ENCODE peak calls at places on chromosome 21, in seven cellular contexts. I is CD8-positive, alpha-beta T cell; F is testis; B is stomach; A is naive thymus-derived CD4-positive, alpha-beta T cell; J is H1; C is kidney. E is an unnamed sample. For H3K4me1, the result is how much of the 10 kb centered on the place peaks cover.

GRCh38 chr21:15514073-15514946 is 215.5 kb upstream of the USP25 start:
- DNase-seq in I (peak), F (no peak), B (no peak), A (peak), J (no peak), C (no peak), E (no peak)

GRCh38 chr21:27058673-27059365 is 91.9 kb upstream of the ADAMTS5 start:
- DNase-seq in I (no peak), F (no peak), B (no peak), A (no peak), J (no peak), C (no peak), E (no peak)

GRCh38 chr21:19684328-19684727 is 1280.7 kb upstream of the TMPRSS15 start:
- DNase-seq in I (no peak), F (no peak), B (no peak), A (no peak), J (no peak), C (peak), E (no peak)

GRCh38 chr21:37757631-37758376 is 158.5 kb downstream of the KCNJ6 start:
- DNase-seq in I (no peak), F (no peak), B (no peak), A (no peak), J (no peak), C (no peak), E (no peak)

GRCh38 chr21:39852726-39853510 is 14.3 kb upstream of the PCP4 start:
- DNase-seq in I (no peak), F (no peak), B (no peak), A (no peak), J (no peak), C (no peak), E (no peak)

GRCh38 chr21:31204801-31205200 is 139.3 kb downstream of the TIAM1 start:
- DNase-seq in I (no peak), F (no peak), B (no peak), A (no peak), J (no peak), C (no peak), E (no peak)

GRCh38 chr21:27535188-27535587 is 568.3 kb upstream of the ADAMTS5 start:
- DNase-seq in I (no peak), F (no peak), B (no peak), A (no peak), J (no peak), C (no peak), E (no peak)

GRCh38 chr21:46092026-46092764 is 5.7 kb upstream of the COL6A2 start:
- DNase-seq in I (no peak), F (peak), B (peak), A (no peak), J (no peak), C (peak), E (peak)

GRCh38 chr21:16305686-16306085 is 575.9 kb downstream of the USP25 start:
- DNase-seq in I (no peak), F (peak), B (no peak), A (no peak), J (no peak), C (no peak), E (no peak)

GRCh38 chr21:24045775-24046215 is 1561.5 kb downstream of the MRPL39 start:
- DNase-seq in I (no peak), F (peak), B (peak), A (no peak), J (peak), C (peak), E (peak)

GRCh38 chr21:26900980-26901379 is 55.8 kb upstream of the ADAMTS1 start:
- DNase-seq in I (no peak), F (no peak), B (no peak), A (no peak), J (no peak), C (no peak), E (no peak)

DNA sequence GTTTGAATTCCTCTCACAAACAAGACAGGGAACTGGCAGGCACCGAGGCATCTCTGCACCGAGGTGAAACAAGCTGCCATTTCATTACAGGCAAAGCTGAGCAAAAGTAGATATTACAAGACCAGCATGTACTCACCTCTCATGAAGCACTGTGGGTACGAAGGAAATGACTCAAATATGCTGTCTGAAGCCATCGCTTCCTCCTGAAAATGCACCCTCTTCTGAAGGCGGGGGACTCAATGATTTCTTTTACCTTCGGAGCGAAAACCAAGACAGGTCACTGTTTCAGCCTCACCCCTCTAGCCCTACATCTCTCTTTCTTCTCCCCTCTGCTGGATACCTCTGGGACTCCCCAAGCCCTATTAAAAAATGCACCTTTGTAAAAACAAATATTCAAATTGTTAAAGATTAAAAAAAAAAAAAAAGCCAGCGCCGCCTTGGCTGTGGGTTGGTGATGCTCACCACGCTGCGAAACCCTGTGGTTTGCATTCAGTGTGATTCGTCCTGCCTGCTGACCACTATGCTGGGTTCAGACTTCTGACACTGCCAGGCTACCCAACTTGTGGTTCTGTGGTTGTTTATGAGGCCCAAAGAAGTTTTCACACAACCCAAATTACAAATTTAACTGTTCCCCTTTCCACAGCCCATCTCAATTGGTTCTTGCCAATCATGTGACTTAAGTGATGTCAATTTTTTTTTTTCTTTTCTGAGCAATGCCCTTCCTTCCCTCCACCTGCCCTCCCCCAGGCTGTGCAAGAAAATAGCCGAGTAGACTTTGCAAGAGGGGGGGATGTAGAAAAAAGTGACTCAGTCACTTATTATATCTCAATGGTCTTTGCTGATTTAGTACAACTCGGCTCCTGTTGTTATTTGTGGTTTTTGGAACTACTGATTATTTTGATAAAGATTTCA is at the start of gene RUNX1:
- DNase-seq in I (peak), F (peak), B (peak), A (peak), J (no peak), C (no peak), E (no peak)
- H3K4me1 ChIP-seq in I (half or more), F (under half), B (half or more), A (half or more), J (under half), C (under half), E (under half)

GRCh38 chr21:34883501-34884271 is 165.4 kb downstream of the RUNX1 start:
- DNase-seq in I (no peak), F (no peak), B (no peak), A (no peak), J (no peak), C (no peak), E (no peak)
- H3K4me1 ChIP-seq in I (under half), F (under half), B (half or more), A (under half), J (under half), C (under half), E (under half)

DNA sequence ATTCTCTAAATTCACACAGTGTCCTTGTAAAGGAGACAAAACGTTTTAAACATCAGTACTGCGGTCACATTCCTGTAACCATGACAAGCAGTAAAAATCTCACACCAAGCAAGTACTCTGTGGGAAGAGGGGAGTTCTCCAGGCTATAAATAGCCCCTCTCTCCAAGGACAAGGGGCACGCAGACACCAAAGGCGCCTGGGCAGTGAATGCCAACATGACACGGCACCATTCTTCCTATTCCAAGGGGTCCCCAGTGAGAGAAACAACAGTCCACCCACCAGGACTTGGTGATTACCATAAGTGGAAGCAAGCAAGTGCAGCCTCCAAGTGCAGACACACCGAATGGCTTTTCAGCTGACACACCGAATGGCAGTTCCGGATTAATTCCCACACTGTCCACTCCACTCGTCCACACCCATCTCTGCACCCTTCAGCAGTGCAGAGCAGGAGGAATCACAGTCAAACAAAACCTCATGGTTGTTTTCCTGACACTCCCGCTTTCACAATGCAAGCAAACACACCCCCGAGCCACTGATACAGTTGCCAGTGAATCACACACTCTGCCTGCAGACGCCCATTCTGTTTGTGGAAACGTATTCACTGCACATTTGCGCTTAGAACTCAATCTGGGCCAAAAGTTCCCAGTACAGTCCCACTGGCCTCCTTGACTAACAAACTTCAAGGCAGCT is 1.8 kb downstream of the PTTG1IP start:
- DNase-seq in I (no peak), F (peak), B (peak), A (no peak), J (no peak), C (peak), E (no peak)
- H3K4me1 ChIP-seq in I (half or more), F (under half), B (half or more), A (half or more), J (under half), C (under half), E (half or more)

GRCh38 chr21:44757731-44758130 is 43.9 kb downstream of the UBE2G2 start:
- DNase-seq in I (no peak), F (no peak), B (no peak), A (no peak), J (peak), C (no peak), E (no peak)

GRCh38 chr21:44758141-44758561 is 43.5 kb downstream of the UBE2G2 start:
- DNase-seq in I (no peak), F (no peak), B (no peak), A (no peak), J (no peak), C (no peak), E (no peak)

GRCh38 chr21:44755227-44755626 is 43.9 kb upstream of the TSPEAR start:
- DNase-seq in I (no peak), F (no peak), B (no peak), A (no peak), J (no peak), C (no peak), E (no peak)

GRCh38 chr21:44758781-44759627 is 42.6 kb downstream of the UBE2G2 start:
- DNase-seq in I (no peak), F (no peak), B (peak), A (no peak), J (no peak), C (no peak), E (no peak)

DNA sequence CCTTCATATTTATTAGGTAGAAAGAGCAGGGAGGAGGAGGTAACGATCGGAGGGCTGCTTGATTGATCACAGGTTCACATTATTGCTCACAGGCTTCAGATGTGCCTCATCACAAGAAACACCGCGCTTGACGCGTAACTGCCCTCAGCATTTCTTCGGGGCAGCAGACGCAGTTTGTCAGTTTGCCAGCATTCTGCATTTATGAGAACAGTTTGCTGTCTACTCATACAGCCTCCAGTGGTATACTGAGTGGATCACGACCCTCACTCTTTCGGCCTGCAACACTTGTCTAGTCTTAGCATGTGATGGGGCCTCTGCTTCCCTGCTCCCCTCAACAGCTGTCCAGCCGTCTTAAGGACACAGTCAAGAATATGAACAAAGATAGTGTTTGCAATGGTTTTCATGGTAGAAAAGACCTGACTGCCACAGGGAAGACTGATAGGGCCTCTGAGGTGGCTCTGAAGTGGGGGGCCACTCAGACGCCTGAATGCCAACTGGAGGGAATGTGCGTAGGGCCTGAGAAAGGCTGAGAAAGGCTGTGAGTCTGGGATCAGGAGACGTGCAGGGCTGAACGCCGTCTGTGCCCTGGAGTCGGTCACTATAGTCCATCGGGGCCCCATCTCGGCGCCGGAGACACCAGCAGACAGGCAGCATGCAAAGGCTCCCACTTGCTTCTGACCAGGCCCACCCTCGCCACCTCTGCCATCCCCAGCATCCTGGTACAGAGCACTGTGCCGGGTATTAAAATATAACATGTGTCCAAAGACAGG is 45.0 kb downstream of the UBE2G2 start:
- DNase-seq in I (no peak), F (no peak), B (no peak), A (no peak), J (no peak), C (no peak), E (no peak)
- H3K4me1 ChIP-seq in I (under half), F (under half), B (under half), A (under half), J (under half), C (under half), E (under half)

GRCh38 chr21:32806810-32807386 is 35.3 kb upstream of the PAXBP1 start:
- DNase-seq in I (no peak), F (no peak), B (no peak), A (no peak), J (no peak), C (no peak), E (no peak)
- H3K4me1 ChIP-seq in I (under half), F (under half), B (under half), A (under half), J (under half), C (under half), E (under half)

DNA sequence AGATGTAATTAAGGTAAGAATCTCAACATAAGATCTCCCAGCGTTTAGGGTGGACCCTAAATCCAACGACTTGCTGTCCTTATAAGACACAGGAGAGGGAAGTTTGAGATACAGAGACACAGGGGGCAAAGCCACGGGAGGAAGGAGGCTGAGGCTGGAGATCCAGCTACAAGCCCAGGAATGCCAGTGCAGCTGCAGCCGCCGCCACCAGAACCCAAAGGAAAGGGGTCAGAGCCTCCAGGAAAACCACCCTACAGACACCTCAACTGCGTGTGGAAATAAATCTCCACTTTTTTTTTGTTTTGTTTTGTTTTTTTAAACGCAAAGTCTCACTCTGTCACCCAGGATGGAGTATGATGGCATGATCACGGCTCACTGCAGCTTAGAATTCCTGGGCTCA is 12.1 kb upstream of the TFF1 start:
- DNase-seq in I (no peak), F (no peak), B (no peak), A (no peak), J (no peak), C (peak), E (no peak)
- H3K4me1 ChIP-seq in I (under half), F (under half), B (under half), A (under half), J (under half), C (under half), E (under half)

E was measured in left ventricle myocardium inferior.